ENCODE peak calls at places on chromosomes 4 and X, in four cellular contexts. E is CD8-positive, alpha-beta memory T cell; O is colonic mucosa; U is psoas muscle. M is an unnamed sample.

GRCh38 chr4:1249731-1250526 is 999 bp upstream of the CTBP1 start:
- DNase-seq in E (peak; percentile 36), O (no peak), U (peak; percentile 70), M (peak; percentile 70)

GRCh38 chr4:1614502-1614853 is 69.6 kb downstream of the FAM53A start:
- DNase-seq in E (no peak), O (no peak), U (no peak), M (no peak)

GRCh38 chr4:47914219-47914925 is at the start of gene NFXL1:
- DNase-seq in E (peak; percentile 93), O (peak; percentile 98), U (peak; percentile 98), M (peak; percentile 99)

GRCh38 chr4:40749717-40750460 is at the start of gene NSUN7:
- DNase-seq in E (no peak), O (peak; percentile 83), U (peak; percentile 57), M (no peak)

GRCh38 chr4:155705664-155706063 is 39.0 kb downstream of the GUCY1A1 start:
- DNase-seq in E (no peak), O (no peak), U (no peak), M (no peak)

GRCh38 chr4:174516794-174517193 is 5.5 kb downstream of the HPGD start:
- DNase-seq in E (no peak), O (no peak), U (no peak), M (no peak)

GRCh38 chr4:143023519-143023918 is 161.2 kb upstream of the USP38 start:
- DNase-seq in E (no peak), O (no peak), U (no peak), M (no peak)

GRCh38 chrX:136725446-136726104 is 55.2 kb downstream of the ARHGEF6 start:
- DNase-seq in E (no peak), O (no peak), U (peak; percentile 61), M (peak; percentile 73)

GRCh38 chrX:46262299-46262698 is 282.9 kb downstream of the ZNF674 start:
- DNase-seq in E (no peak), O (no peak), U (no peak), M (no peak)

GRCh38 chr4:25330335-25330734 is 17.8 kb downstream of the ZCCHC4 start:
- DNase-seq in E (no peak), O (no peak), U (no peak), M (no peak)

GRCh38 chr4:138175337-138175794 is 66.8 kb downstream of the SLC7A11 start:
- DNase-seq in E (no peak), O (peak; percentile 43), U (no peak), M (no peak)

GRCh38 chr4:125350736-125351135 is 36.0 kb downstream of the FAT4 start:
- DNase-seq in E (no peak), O (no peak), U (no peak), M (no peak)

GRCh38 chr4:68180858-68181531 is 51.3 kb upstream of the TMPRSS11F start:
- DNase-seq in E (no peak), O (no peak), U (no peak), M (no peak)

GRCh38 chrX:16786791-16787735 is 797 bp downstream of the TXLNG start:
- DNase-seq in E (peak; percentile 19), O (no peak), U (peak; percentile 65), M (no peak)

GRCh38 chr4:169311643-169312365 is 41.0 kb upstream of the SH3RF1 start:
- DNase-seq in E (no peak), O (peak; percentile 45), U (no peak), M (no peak)

GRCh38 chr4:4667643-4668081 is 125.8 kb upstream of the STX18 start:
- DNase-seq in E (no peak), O (no peak), U (no peak), M (no peak)

GRCh38 chr4:8585186-8585585 is 5.0 kb downstream of the GPR78 start:
- DNase-seq in E (no peak), O (no peak), U (peak; percentile 17), M (peak; percentile 39)

GRCh38 chr4:5452156-5452555 is 256.2 kb downstream of the EVC2 start:
- DNase-seq in E (no peak), O (no peak), U (no peak), M (peak; percentile 50)

GRCh38 chrX:111168314-111168713 is 72.3 kb downstream of the PAK3 start:
- DNase-seq in E (no peak), O (no peak), U (no peak), M (no peak)

GRCh38 chr4:10015140-10015753 is 6.0 kb downstream of the SLC2A9 start:
- DNase-seq in E (no peak), O (peak; percentile 67), U (no peak), M (no peak)

GRCh38 chrX:81489987-81490386 is 288.1 kb downstream of the SH3BGRL start:
- DNase-seq in E (no peak), O (no peak), U (no peak), M (no peak)

GRCh38 chr4:87901426-87901825 is 68.7 kb downstream of the MEPE start:
- DNase-seq in E (no peak), O (no peak), U (no peak), M (no peak)

GRCh38 chr4:137422666-137423065 is 109.6 kb downstream of the PCDH18 start:
- DNase-seq in E (no peak), O (no peak), U (no peak), M (no peak)

GRCh38 chr4:154743683-154744340 is at the start of gene LRAT:
- DNase-seq in E (no peak), O (peak; percentile 82), U (no peak), M (peak; percentile 60)

GRCh38 chrX:153903238-153903980 is 1.1 kb upstream of the AVPR2 start:
- DNase-seq in E (no peak), O (no peak), U (no peak), M (peak; percentile 25)
- H3K4me1 ChIP-seq in E (peaks cover 35% of the 10 kb centered on the region), O (no peaks in the 10 kb centered on the region), U (no peaks in the 10 kb centered on the region), M (peaks cover 16% of the 10 kb centered on the region)

DNA sequence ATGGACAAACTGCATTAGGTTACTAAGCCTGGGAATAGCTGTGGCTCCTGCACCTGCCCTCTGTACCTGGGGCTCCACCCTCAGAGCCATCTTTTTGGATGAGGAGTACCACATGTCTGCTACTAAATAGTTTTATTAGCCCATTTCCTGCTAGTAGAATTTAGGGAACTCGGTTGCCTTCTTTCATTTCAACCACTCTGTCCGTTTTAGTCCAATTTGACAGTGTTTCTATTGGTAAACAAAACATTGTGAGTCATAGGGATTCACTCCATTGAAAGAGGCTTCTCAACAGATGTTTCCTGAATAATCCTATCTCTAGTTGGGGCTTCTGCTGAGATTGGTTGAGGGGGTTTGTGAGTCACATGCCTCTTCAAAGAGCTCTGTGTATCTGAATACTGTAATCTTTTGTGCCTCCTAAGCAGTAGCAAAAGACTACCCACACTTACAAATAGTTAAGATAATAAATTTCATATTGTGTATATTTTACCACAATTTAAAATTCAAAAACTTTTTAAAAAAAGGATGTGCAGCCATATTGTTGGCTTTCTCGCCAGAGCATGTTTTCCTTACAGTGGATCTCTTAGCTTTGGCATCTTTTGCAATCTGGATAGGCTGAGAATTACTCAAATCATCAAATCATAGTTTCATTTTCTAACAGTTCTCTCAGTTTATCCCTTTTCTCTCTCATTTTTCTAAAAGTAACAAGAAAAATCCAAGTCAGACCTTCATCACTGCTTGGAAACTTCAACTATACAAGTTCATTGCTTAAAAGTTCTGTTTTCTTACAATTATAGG is 9.9 kb downstream of the FAM200B start:
- DNase-seq in E (no peak), O (no peak), U (no peak), M (no peak)
- H3K4me1 ChIP-seq in E (no peaks in the 10 kb centered on the region), O (no peaks in the 10 kb centered on the region), U (no peaks in the 10 kb centered on the region), M (peaks cover 3% of the 10 kb centered on the region)

DNA sequence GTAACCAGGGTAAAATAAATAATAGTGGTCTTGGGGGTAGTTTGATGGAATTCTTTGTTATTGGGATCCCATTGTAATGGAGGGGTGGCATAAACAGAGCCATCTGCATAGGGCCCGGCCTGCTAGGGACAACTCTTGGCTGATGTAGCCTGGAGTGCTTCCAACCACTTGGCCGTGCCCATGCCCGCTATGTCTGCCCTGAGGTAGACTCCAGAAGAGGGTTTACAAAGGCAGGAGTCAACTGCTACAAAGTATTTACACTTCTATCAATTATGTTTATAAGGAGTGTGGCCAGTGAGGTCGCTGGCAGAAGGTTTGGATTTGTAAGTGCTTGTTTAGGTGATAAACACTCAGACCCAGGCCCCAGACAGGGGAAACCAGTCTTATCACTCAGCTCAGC is 8.1 kb downstream of the RASL11B start:
- DNase-seq in E (no peak), O (no peak), U (no peak), M (no peak)
- H3K4me1 ChIP-seq in E (no peaks in the 10 kb centered on the region), O (no peaks in the 10 kb centered on the region), U (peaks cover 23% of the 10 kb centered on the region), M (peaks cover 53% of the 10 kb centered on the region)

GRCh38 chr4:79421483-79421882 is 13.5 kb upstream of the GK2 start:
- DNase-seq in E (no peak), O (no peak), U (no peak), M (no peak)
- H3K4me1 ChIP-seq in E (no peaks in the 10 kb centered on the region), O (no peaks in the 10 kb centered on the region), U (no peaks in the 10 kb centered on the region), M (no peaks in the 10 kb centered on the region)

GRCh38 chr4:186708554-186708953 is 15.1 kb downstream of the FAT1 start:
- DNase-seq in E (no peak), O (peak; percentile 65), U (no peak), M (no peak)

GRCh38 chr4:186707996-186708395 is 15.7 kb downstream of the FAT1 start:
- DNase-seq in E (no peak), O (peak; percentile 65), U (no peak), M (no peak)

GRCh38 chr4:186709509-186709908 is 14.1 kb downstream of the FAT1 start:
- DNase-seq in E (no peak), O (no peak), U (no peak), M (no peak)

GRCh38 chr4:186710521-186711119 is 13.0 kb downstream of the FAT1 start:
- DNase-seq in E (no peak), O (no peak), U (no peak), M (no peak)

GRCh38 chr4:186707574-186707973 is 16.1 kb downstream of the FAT1 start:
- DNase-seq in E (no peak), O (no peak), U (no peak), M (no peak)
- H3K4me1 ChIP-seq in E (no peaks in the 10 kb centered on the region), O (peaks cover 16% of the 10 kb centered on the region), U (no peaks in the 10 kb centered on the region), M (peaks cover 66% of the 10 kb centered on the region)

GRCh38 chr4:3196670-3197359 is 52.1 kb upstream of the MSANTD1 start:
- DNase-seq in E (no peak), O (no peak), U (no peak), M (no peak)
- H3K4me1 ChIP-seq in E (peaks cover 80% of the 10 kb centered on the region), O (no peaks in the 10 kb centered on the region), U (peaks cover 25% of the 10 kb centered on the region), M (no peaks in the 10 kb centered on the region)

GRCh38 chrX:150199181-150199580 is 163.9 kb upstream of the MAMLD1 start:
- DNase-seq in E (no peak), O (no peak), U (no peak), M (no peak)

GRCh38 chrX:150200820-150201287 is 162.3 kb upstream of the MAMLD1 start:
- DNase-seq in E (no peak), O (no peak), U (peak; percentile 75), M (peak; percentile 86)

GRCh38 chrX:150201391-150201790 is 161.7 kb upstream of the MAMLD1 start:
- DNase-seq in E (no peak), O (no peak), U (no peak), M (no peak)

GRCh38 chrX:150199803-150200202 is 163.3 kb upstream of the MAMLD1 start:
- DNase-seq in E (no peak), O (no peak), U (no peak), M (no peak)

GRCh38 chrX:150200361-150200760 is 162.8 kb upstream of the MAMLD1 start:
- DNase-seq in E (no peak), O (no peak), U (no peak), M (no peak)
- H3K4me1 ChIP-seq in E (no peaks in the 10 kb centered on the region), O (no peaks in the 10 kb centered on the region), U (no peaks in the 10 kb centered on the region), M (peaks cover 13% of the 10 kb centered on the region)

DNA sequence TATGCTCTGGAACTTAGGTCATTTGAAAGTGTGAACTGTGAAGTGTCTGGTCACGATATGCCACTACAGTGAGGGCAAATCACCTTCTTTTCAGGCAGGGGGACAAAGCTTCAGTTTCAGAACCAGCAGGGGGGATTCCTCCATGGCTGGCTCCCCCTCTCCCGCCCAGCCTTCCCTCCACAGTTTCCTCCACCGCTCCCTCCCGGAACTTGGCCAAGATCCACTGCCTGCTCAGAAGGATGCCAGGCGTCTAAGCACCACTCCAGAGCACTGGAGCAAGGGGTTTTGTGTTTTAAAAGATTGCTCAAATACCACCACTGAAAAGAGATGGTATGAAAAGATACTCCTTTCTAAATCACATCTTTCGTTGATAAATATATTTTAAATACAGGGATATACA is 126.9 kb downstream of the ELOVL6 start:
- DNase-seq in E (no peak), O (peak; percentile 41), U (no peak), M (no peak)
- H3K4me1 ChIP-seq in E (no peaks in the 10 kb centered on the region), O (no peaks in the 10 kb centered on the region), U (no peaks in the 10 kb centered on the region), M (no peaks in the 10 kb centered on the region)

M was measured in tibial artery.